ENCODE peak calls at places on chromosomes 5 and 9, in five cellular contexts. D is dorsolateral prefrontal cortex, B is MCF 10A, H is NAMALWA, R is hepatocyte. W is an unnamed sample.

GRCh38 chr9:114190563-114190905 is 35.2 kb downstream of the COL27A1 start:
- DNase-seq in D (no peak), B (no peak), H (no peak), R (no peak), W (no peak)

GRCh38 chr9:95025213-95026170 is 292.0 kb downstream of the FANCC start:
- DNase-seq in D (no peak), B (no peak), H (no peak), R (peak), W (no peak)

GRCh38 chr9:135165003-135165711 is 77.7 kb downstream of the OLFM1 start:
- DNase-seq in D (no peak), B (no peak), H (no peak), R (no peak), W (no peak)

GRCh38 chr5:53948598-53948997 is 361.8 kb downstream of the ARL15 start:
- DNase-seq in D (no peak), B (no peak), H (no peak), R (no peak), W (no peak)

GRCh38 chr9:20603524-20604268 is 18.6 kb downstream of the MLLT3 start:
- DNase-seq in D (no peak), B (no peak), H (peak), R (no peak), W (no peak)

GRCh38 chr9:76704601-76705204 is 59.5 kb upstream of the PCA3 start:
- DNase-seq in D (no peak), B (peak), H (peak), R (peak), W (peak)

GRCh38 chr5:83927140-83927733 is 206.6 kb upstream of the HAPLN1 start:
- DNase-seq in D (no peak), B (peak), H (peak), R (peak), W (no peak)

GRCh38 chr5:6398570-6399230 is 20.4 kb upstream of the MED10 start:
- DNase-seq in D (no peak), B (no peak), H (no peak), R (no peak), W (no peak)

GRCh38 chr5:96143450-96143849 is 181.8 kb upstream of the ELL2 start:
- DNase-seq in D (no peak), B (no peak), H (no peak), R (no peak), W (no peak)

GRCh38 chr9:124110307-124110915 is 98.8 kb downstream of the LHX2 start:
- DNase-seq in D (no peak), B (peak), H (peak), R (peak), W (peak)